ENCODE peak calls at places on chromosomes 12 and 14, in four cellular contexts. O, I, Q and J are unnamed samples.
A peak's percentile ranks its signal among the peaks of the same experiment; 100 is the strongest.

GRCh38 chr12:110280784-110281548 is at the start of gene ATP2A2:
- DNase-seq in Q (peak; percentile 76), I (peak; percentile 86), O (peak; percentile 92), J (peak; percentile 92)

GRCh38 chr14:85437143-85437542 is 92.8 kb upstream of the FLRT2 start:
- DNase-seq in Q (peak; percentile 76), O (no peak), I (peak; percentile 54), J (peak; percentile 64)

GRCh38 chr14:90294872-90295271 is 36.9 kb downstream of the NRDE2 start:
- DNase-seq in Q (no peak), O (no peak), I (no peak), J (no peak)

GRCh38 chr14:98997526-98998205 is 274.3 kb downstream of the BCL11B start:
- DNase-seq in I (no peak), O (no peak), Q (no peak), J (no peak)

GRCh38 chr12:5096241-5096880 is 52.7 kb downstream of the KCNA5 start:
- DNase-seq in I (no peak), Q (peak; percentile 64), O (no peak), J (no peak)

GRCh38 chr12:109433618-109434017 is 43.5 kb downstream of the KCTD10 start:
- DNase-seq in I (no peak), Q (no peak), O (no peak), J (peak; percentile 10)

GRCh38 chr14:68789002-68789797 is 3.7 kb downstream of the ZFP36L1 start:
- DNase-seq in Q (peak; percentile 69), I (peak; percentile 79), O (peak; percentile 91), J (peak; percentile 91)

GRCh38 chr14:90419200-90419599 is 22.4 kb downstream of the CALM1 start:
- DNase-seq in Q (peak; percentile 92), I (peak; percentile 100), O (peak; percentile 60), J (peak; percentile 80)

GRCh38 chr14:39474416-39474911 is 42.2 kb upstream of the FBXO33 start:
- DNase-seq in I (no peak), Q (no peak), O (no peak), J (no peak)

GRCh38 chr12:113221181-113221996 is at the start of gene TPCN1:
- DNase-seq in I (peak; percentile 100), O (peak; percentile 100), Q (peak; percentile 100), J (peak; percentile 100)
- TF ChIP-seq CTCF in I (peak; percentile 16), O (no peak), Q (no peak), J (no peak)

GRCh38 chr14:58082011-58082410 is 70.0 kb downstream of the ARMH4 start:
- DNase-seq in Q (peak; percentile 4), I (no peak), O (no peak), J (no peak)

GRCh38 chr14:58078068-58078467 is 73.9 kb downstream of the ARMH4 start:
- DNase-seq in Q (peak; percentile 79), I (no peak), O (no peak), J (no peak)

GRCh38 chr14:58078471-58078870 is 73.5 kb downstream of the ARMH4 start:
- DNase-seq in Q (no peak), I (no peak), O (no peak), J (no peak)

GRCh38 chr14:58085877-58086276 is 66.1 kb downstream of the ARMH4 start:
- DNase-seq in Q (no peak), O (no peak), I (no peak), J (no peak)

DNA sequence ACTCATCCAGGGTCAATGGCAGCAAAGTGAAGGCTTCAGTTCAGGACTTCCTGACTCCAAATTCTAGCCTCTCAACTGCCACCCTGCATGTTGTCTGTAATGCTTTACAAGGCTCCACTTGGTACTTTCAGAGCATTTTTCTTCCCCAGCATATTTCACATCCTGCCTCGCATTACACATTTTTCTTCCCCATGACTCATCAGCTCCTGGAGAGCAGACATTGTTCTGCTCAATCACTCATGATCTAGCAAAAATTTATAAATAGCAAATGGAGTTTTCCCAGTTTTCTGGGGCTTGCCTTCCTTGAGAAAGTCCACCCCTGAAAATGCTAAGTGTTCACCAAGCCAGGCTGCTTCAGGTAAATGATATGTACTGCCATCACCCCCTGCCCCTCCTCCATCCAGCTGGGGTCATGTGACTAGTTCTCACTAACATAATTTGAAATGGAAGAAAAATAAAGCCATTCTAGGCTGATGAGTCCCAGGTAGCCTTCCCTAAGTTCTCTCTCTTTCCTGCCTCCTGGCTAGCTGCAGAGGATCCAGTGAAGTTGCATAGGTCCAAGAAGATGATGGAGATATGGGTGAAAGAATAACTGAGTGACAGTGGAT is 69.4 kb downstream of the ARMH4 start:
- DNase-seq in Q (peak; percentile 86), O (no peak), I (peak; percentile 81), J (no peak)
- H3K4me3 ChIP-seq in Q (no peak overlapping the region), O (no peak overlapping the region), I (no peak overlapping the region), J (no peak overlapping the region)

GRCh38 chr14:32897724-32898064 is 41.0 kb upstream of the NPAS3 start:
- DNase-seq in Q (no peak), O (no peak), I (no peak), J (no peak)
- H3K27ac ChIP-seq in Q (no peak overlapping the region), O (peak overlapping the region; percentile 57), I (no peak overlapping the region), J (no peak overlapping the region)

DNA sequence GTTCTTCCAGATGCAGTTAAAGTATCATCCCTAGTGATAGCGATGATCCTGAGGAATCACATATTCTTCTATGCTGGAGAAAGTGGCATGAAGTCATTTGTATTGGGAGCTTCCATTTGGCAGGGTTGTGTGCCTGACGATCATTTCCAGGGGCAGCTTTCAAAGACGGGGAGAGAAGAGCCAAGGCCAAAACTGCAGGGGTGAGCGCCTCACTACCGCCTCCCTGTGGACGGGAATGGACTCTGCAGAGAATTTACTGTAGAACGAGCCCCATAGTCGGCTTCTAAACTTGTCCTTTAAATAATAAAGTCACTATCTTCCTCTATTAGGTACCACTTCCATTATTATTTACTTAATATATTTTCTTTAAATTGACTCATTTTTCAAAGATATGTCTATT is 555.9 kb upstream of the TMEM132C start:
- DNase-seq in O (no peak), Q (no peak), I (no peak), J (no peak)
- TF ChIP-seq CTCF in O (peak; percentile 11), Q (peak; percentile 51), I (no peak), J (no peak)

DNA sequence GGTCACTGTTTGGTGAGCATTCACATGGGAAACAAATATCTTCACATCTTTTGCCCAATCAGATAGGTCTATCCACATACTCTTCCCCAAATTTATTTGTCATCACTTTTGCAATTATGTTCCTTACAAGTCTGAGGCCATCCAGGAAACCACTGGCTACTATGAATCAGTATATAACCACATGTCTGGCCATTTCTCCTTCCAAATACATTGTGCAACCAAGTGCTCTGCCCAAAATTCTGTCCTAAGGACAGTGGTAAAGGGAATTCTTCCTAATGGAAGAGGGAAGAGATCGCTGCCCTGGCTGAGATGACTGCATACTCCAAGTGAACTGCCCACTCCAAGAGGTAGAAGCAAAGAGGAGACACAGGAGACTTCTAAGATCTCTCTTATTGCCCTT is 148.9 kb upstream of the MAX start:
- DNase-seq in I (no peak), O (no peak), Q (peak; percentile 68), J (no peak)
- H3K4me3 ChIP-seq in I (no peak overlapping the region), O (no peak overlapping the region), Q (no peak overlapping the region), J (no peak overlapping the region)

GRCh38 chr12:129704232-129704830 is 199.5 kb downstream of the TMEM132D start:
- DNase-seq in O (no peak), I (no peak), Q (no peak), J (no peak)
- H3K27ac ChIP-seq in O (no peak overlapping the region), I (no peak overlapping the region), Q (no peak overlapping the region), J (no peak overlapping the region)

GRCh38 chr12:100868487-100868886 is 73.9 kb downstream of the ANO4 start:
- DNase-seq in I (no peak), Q (no peak), O (no peak), J (no peak)
- TF ChIP-seq CTCF in I (no peak), Q (peak; percentile 12), O (no peak), J (no peak)